ENCODE peak calls at places on chromosomes 16 and 17, in seven cellular contexts. N, V, R, B, P, Z and C are unnamed samples.

GRCh38 chr16:19436540-19436939 is 18.9 kb downstream of the TMC5 start:
- DNase-seq in N (no peak), V (no peak), R (no peak), B (no peak), P (no peak), Z (no peak), C (no peak)

GRCh38 chr17:39139137-39139516 is 12.3 kb downstream of the PLXDC1 start:
- DNase-seq in N (no peak), V (no peak), R (no peak), B (no peak), P (no peak), Z (peak), C (no peak)

GRCh38 chr16:50265260-50265659 is 1.1 kb upstream of the ADCY7 start:
- DNase-seq in N (no peak), V (peak), R (no peak), B (peak), P (no peak), Z (no peak), C (peak)

GRCh38 chr17:64151016-64151368 is 21.0 kb upstream of the ERN1 start:
- DNase-seq in N (no peak), V (no peak), R (no peak), B (no peak), P (no peak), Z (no peak), C (no peak)

GRCh38 chr16:63787014-63787413 is 1334.8 kb downstream of the CDH11 start:
- DNase-seq in N (no peak), V (no peak), R (no peak), B (no peak), P (no peak), Z (no peak), C (no peak)

GRCh38 chr16:70388281-70388680 is 41.6 kb downstream of the DDX19A start:
- DNase-seq in N (no peak), V (no peak), R (no peak), B (no peak), P (no peak), Z (no peak), C (no peak)

GRCh38 chr16:8505327-8505991 is 84.9 kb downstream of the TMEM114 start:
- DNase-seq in N (peak), V (no peak), R (no peak), B (no peak), P (no peak), Z (no peak), C (no peak)

GRCh38 chr17:45231481-45232116 is 9.9 kb downstream of the FMNL1 start:
- DNase-seq in N (no peak), V (no peak), R (no peak), B (no peak), P (peak), Z (no peak), C (peak)

GRCh38 chr17:37770631-37771518 is 26.0 kb upstream of the HNF1B start:
- DNase-seq in N (peak), V (no peak), R (no peak), B (peak), P (peak), Z (peak), C (peak)

GRCh38 chr16:50444546-50444945 is 75.8 kb upstream of the BRD7 start:
- DNase-seq in N (no peak), V (no peak), R (no peak), B (no peak), P (no peak), Z (no peak), C (no peak)

GRCh38 chr16:67034478-67034877 is 5.5 kb downstream of the CBFB start:
- DNase-seq in N (no peak), V (no peak), R (no peak), B (no peak), P (no peak), Z (no peak), C (no peak)

GRCh38 chr17:71168083-71168741 is 952.6 kb upstream of the SOX9 start:
- DNase-seq in N (no peak), V (no peak), R (no peak), B (no peak), P (no peak), Z (no peak), C (no peak)

GRCh38 chr16:72317378-72317777 is 145.4 kb upstream of the PMFBP1 start:
- DNase-seq in N (no peak), V (no peak), R (no peak), B (no peak), P (no peak), Z (no peak), C (no peak)

GRCh38 chr17:76248013-76248782 is 7.9 kb upstream of the RNF157 start:
- DNase-seq in N (no peak), V (no peak), R (no peak), B (no peak), P (no peak), Z (no peak), C (no peak)

GRCh38 chr17:59506907-59507726 is 58.3 kb upstream of the DHX40 start:
- DNase-seq in N (no peak), V (no peak), R (no peak), B (no peak), P (no peak), Z (peak), C (no peak)

GRCh38 chr17:2814499-2815341 is 18.5 kb downstream of the RAP1GAP2 start:
- DNase-seq in N (no peak), V (peak), R (peak), B (peak), P (no peak), Z (peak), C (no peak)

GRCh38 chr17:44941712-44942331 is 5.8 kb downstream of the KIF18B start:
- DNase-seq in N (no peak), V (no peak), R (no peak), B (no peak), P (no peak), Z (no peak), C (no peak)

GRCh38 chr17:41446806-41447205 is 6.0 kb upstream of the KRT38 start:
- DNase-seq in N (no peak), V (no peak), R (no peak), B (no peak), P (no peak), Z (no peak), C (no peak)